ENCODE peak calls at places on chromosomes 4 and X, in ten cellular contexts. T is endodermal cell, X is WERI-Rb-1, R is suprapubic skin, D is colonic mucosa, Q is pancreas, C is uterus, P is dorsolateral prefrontal cortex, M is left ventricle myocardium inferior, U is tibial nerve. V is an unnamed sample.

GRCh38 chrX:113868169-113868568 is 715.7 kb upstream of the HTR2C start:
- DNase-seq in R (no peak), X (no peak), C (no peak), U (no peak), D (no peak), Q (no peak), T (no peak), P (no peak), M (no peak), V (no peak)

GRCh38 chrX:133880032-133880443 is 105.4 kb downstream of the GPC3 start:
- DNase-seq in Q (no peak), U (no peak), C (no peak), T (no peak), X (no peak), P (no peak), M (no peak), D (no peak), R (no peak), V (no peak)

GRCh38 chr4:60605651-60606354 is 594.3 kb upstream of the ADGRL3 start:
- DNase-seq in Q (no peak), C (no peak), T (no peak), M (no peak), X (no peak), U (no peak), P (no peak), R (no peak), D (no peak), V (no peak)

GRCh38 chr4:155687380-155687982 is 20.8 kb downstream of the GUCY1A1 start:
- DNase-seq in D (no peak), M (no peak), T (no peak), C (no peak), Q (no peak), R (no peak), P (no peak), X (no peak), U (no peak), V (no peak)

GRCh38 chr4:36712013-36712412 is 430.6 kb downstream of the DTHD1 start:
- DNase-seq in X (no peak), Q (no peak), U (no peak), C (no peak), R (no peak), T (no peak), D (no peak), P (no peak), M (no peak), V (no peak)

GRCh38 chr4:15659768-15660394 is 4.7 kb upstream of the FBXL5 start:
- DNase-seq in Q (no peak), D (no peak), X (no peak), U (peak; percentile 70), R (no peak), T (no peak), P (no peak), C (no peak), M (no peak), V (no peak)

GRCh38 chrX:74232859-74233258 is 71.1 kb upstream of the ZCCHC13 start:
- DNase-seq in T (no peak), D (no peak), M (no peak), X (no peak), Q (no peak), P (no peak), C (no peak), R (no peak), U (no peak), V (no peak)

GRCh38 chr4:107060388-107060787 is 24.3 kb upstream of the DKK2 start:
- DNase-seq in X (no peak), R (no peak), D (no peak), C (no peak), Q (no peak), U (no peak), P (no peak), M (no peak), T (no peak), V (no peak)

GRCh38 chrX:65598559-65599147 is 64.1 kb upstream of the LAS1L start:
- DNase-seq in P (no peak), R (no peak), M (no peak), U (no peak), T (no peak), D (no peak), Q (no peak), C (no peak), X (no peak), V (no peak)

GRCh38 chrX:43557792-43558191 is 98.3 kb upstream of the MAOA start:
- DNase-seq in X (peak; percentile 65), T (peak; percentile 84), C (peak; percentile 33), Q (peak; percentile 67), D (peak; percentile 75), U (peak; percentile 66), M (peak; percentile 21), P (peak; percentile 49), R (no peak), V (peak; percentile 8)

GRCh38 chr4:119040261-119040660 is 95.4 kb upstream of the MYOZ2 start:
- DNase-seq in P (no peak), M (no peak), T (no peak), X (no peak), U (no peak), Q (no peak), D (no peak), R (no peak), C (no peak), V (no peak)

GRCh38 chrX:1593286-1594271 is 2.2 kb downstream of the AKAP17A start:
- DNase-seq in U (no peak), Q (no peak), C (no peak), T (peak; percentile 37), R (no peak), X (no peak), P (no peak), D (no peak), M (no peak), V (no peak)

GRCh38 chr4:107913283-107913899 is 18.0 kb upstream of the CYP2U1 start:
- DNase-seq in D (peak; percentile 58), U (peak; percentile 90), C (peak; percentile 53), X (peak; percentile 50), M (no peak), T (peak; percentile 56), Q (peak; percentile 42), P (no peak), R (no peak), V (peak; percentile 50)

GRCh38 chr4:102760645-102761477 is at the start of gene MANBA:
- DNase-seq in X (peak; percentile 93), U (peak; percentile 71), M (peak; percentile 86), D (peak; percentile 92), Q (peak; percentile 77), R (peak; percentile 85), C (peak; percentile 73), T (peak; percentile 95), P (peak; percentile 68), V (no peak)

GRCh38 chr4:17285747-17286146 is 226.1 kb downstream of the QDPR start:
- DNase-seq in X (no peak), R (no peak), M (no peak), U (no peak), P (no peak), C (no peak), Q (no peak), D (no peak), T (no peak), V (no peak)

GRCh38 chrX:3326721-3327120 is 19.7 kb downstream of the MXRA5 start:
- DNase-seq in P (no peak), Q (no peak), M (no peak), U (no peak), X (no peak), C (no peak), T (no peak), R (no peak), D (no peak), V (peak; percentile 26)

DNA sequence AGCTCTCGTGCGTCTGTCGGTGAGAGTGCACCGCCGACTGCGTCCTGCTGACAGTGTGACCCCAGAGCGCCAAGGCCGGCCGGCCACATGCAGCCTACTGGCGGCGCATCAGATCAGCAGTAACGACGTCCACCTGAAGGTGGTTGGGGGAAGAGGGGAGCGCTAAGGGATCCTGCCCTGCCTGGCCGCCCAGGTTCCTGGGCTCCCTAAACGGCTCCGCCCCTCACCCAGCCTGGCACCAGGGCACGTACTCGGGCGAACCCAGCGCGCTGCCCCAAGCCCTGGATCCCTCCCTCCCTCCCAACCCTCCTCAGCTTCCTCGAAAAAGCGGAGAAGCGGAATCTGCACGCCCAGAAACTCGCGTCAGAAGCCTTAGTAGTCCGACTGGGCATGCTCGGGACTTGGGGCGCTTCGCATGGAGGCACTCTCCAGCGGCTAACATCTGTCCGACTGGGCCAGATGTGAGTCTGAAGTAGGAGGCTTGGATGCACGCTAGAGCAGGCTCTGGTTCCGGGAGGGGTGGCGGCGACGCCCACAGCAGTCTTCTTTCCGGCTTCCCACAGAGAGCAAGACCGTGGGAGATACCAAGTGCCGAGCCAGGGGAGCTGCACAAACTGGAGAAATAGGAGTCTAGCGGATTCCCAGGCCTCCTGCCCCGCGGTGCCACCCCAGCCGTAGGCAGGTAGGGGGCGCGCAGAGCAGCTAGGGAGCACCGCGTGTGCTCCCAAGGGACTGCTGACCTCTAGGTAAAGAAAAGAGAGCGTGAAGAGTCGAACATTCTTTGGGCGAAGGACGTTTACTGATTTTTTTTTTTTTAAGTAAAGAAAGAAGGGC is 114.4 kb upstream of the TEX13C start:
- DNase-seq in U (no peak), Q (peak; percentile 60), R (peak; percentile 72), C (peak; percentile 57), D (peak; percentile 17), P (no peak), M (peak; percentile 49), T (peak; percentile 88), X (no peak), V (no peak)
- H3K4me3 ChIP-seq in U (peak overlapping the region; percentile 55), Q (no peak overlapping the region), R (peak overlapping the region; percentile 59), C (peak overlapping the region; percentile 36), D (peak overlapping the region; percentile 3), P (peak overlapping the region; percentile 45), M (peak overlapping the region; percentile 58), T (peak overlapping the region; percentile 77), X (no peak overlapping the region), V (peak overlapping the region; percentile 13)

DNA sequence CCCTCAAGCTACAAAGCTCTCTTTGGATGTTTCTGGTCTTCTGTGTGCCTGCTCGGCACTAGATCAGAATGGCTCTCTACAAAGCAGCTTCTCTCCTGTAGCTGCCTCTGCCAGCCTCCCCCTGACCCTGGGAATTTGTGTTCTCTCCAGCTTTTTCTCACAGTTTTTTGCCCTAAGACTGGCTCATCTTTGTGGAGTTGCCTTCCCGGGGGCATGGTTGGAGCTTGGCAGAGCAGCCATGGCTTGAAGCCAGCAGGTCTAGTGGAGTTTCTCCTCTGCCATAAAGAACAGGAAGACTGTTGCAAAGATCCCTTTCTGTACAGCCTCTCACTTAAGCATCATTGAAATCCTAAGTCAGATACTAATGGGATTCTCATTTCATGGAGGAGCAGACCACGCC is 163.3 kb upstream of the MAMLD1 start:
- DNase-seq in R (no peak), T (no peak), P (no peak), M (no peak), C (no peak), X (no peak), Q (no peak), D (no peak), U (no peak), V (no peak)
- H3K27ac ChIP-seq in R (no peak overlapping the region), T (no peak overlapping the region), P (no peak overlapping the region), M (no peak overlapping the region), C (no peak overlapping the region), X (no peak overlapping the region), Q (no peak overlapping the region), D (no peak overlapping the region), U (no peak overlapping the region), V (no peak overlapping the region)

GRCh38 chr4:139655116-139655515 is 10.5 kb upstream of the MGST2 start:
- DNase-seq in Q (no peak), M (no peak), D (no peak), P (no peak), U (no peak), X (peak; percentile 71), C (no peak), T (no peak), R (no peak), V (no peak)
- TF ChIP-seq CTCF in Q (no peak), M (peak; percentile 56), D (peak; percentile 14), P (peak; percentile 55), U (peak; percentile 41), X (peak; percentile 76), C (peak; percentile 34), T (peak; percentile 60), R (peak; percentile 24), V (peak; percentile 56)

GRCh38 chrX:120016068-120016441 is 61.4 kb downstream of the RHOXF2B start:
- DNase-seq in Q (no peak), M (no peak), P (no peak), X (no peak), D (no peak), C (no peak), R (no peak), U (no peak), T (no peak), V (no peak)
- H3K4me3 ChIP-seq in Q (no peak overlapping the region), M (peak overlapping the region; percentile 52), P (no peak overlapping the region), X (peak overlapping the region; percentile 34), D (no peak overlapping the region), C (no peak overlapping the region), R (peak overlapping the region; percentile 38), U (peak overlapping the region; percentile 44), T (peak overlapping the region; percentile 62), V (no peak overlapping the region)